ENCODE peak calls at places on chromosomes 16 and 17, in five cellular contexts. P is GM23338, S is MM.1S, Q is GM23248, U is PC-3. K is an unnamed sample. For H3F3A, the result is how much of the 10 kb centered on the place peaks cover.

GRCh38 chr17:41308918-41309359 is at the start of gene KRTAP16-1:
- DNase-seq in P (no peak), S (no peak), Q (no peak), U (no peak), K (no peak)

GRCh38 chr16:71933913-71934696 is 38.8 kb downstream of the IST1 start:
- DNase-seq in P (no peak), S (no peak), Q (peak), U (peak), K (peak)

GRCh38 chr17:30954046-30954805 is 16.6 kb upstream of the RNF135 start:
- DNase-seq in P (no peak), S (no peak), Q (no peak), U (no peak), K (no peak)

GRCh38 chr16:84535408-84535807 is 30.9 kb upstream of the MEAK7 start:
- DNase-seq in P (peak), S (no peak), Q (no peak), U (no peak), K (no peak)

GRCh38 chr17:19336938-19337711 is 25.4 kb downstream of the B9D1 start:
- DNase-seq in P (peak), S (no peak), Q (no peak), U (no peak), K (no peak)

GRCh38 chr17:3988297-3989120 is 24.3 kb upstream of the ATP2A3 start:
- DNase-seq in P (no peak), S (no peak), Q (no peak), U (no peak), K (no peak)

GRCh38 chr17:36578671-36579070 is 13.0 kb upstream of the DHRS11 start:
- DNase-seq in P (no peak), S (no peak), Q (peak), U (no peak), K (no peak)

GRCh38 chr16:68908000-68908313 is 64.6 kb downstream of the TANGO6 start:
- DNase-seq in P (no peak), S (no peak), Q (no peak), U (no peak), K (no peak)

GRCh38 chr16:54282923-54283734 is 3.5 kb downstream of the IRX3 start:
- DNase-seq in P (peak), S (no peak), Q (no peak), U (no peak), K (no peak)

GRCh38 chr17:12507046-12507445 is 158.6 kb upstream of the MYOCD start:
- DNase-seq in P (no peak), S (no peak), Q (no peak), U (no peak), K (no peak)

GRCh38 chr16:5003211-5003610 is 30.5 kb downstream of the NAGPA start:
- DNase-seq in P (no peak), S (no peak), Q (no peak), U (no peak), K (no peak)

GRCh38 chr16:49920397-49920796 is 64.5 kb upstream of the ZNF423 start:
- DNase-seq in P (no peak), S (no peak), Q (no peak), U (no peak), K (no peak)

GRCh38 chr16:68273896-68274295 is 9.6 kb downstream of the SLC7A6 start:
- DNase-seq in P (no peak), S (no peak), Q (no peak), U (no peak), K (no peak)

GRCh38 chr17:40035162-40035559 is 19.0 kb downstream of the MED24 start:
- DNase-seq in P (peak), S (no peak), Q (peak), U (no peak), K (no peak)

GRCh38 chr17:58413684-58414083 is 3.6 kb downstream of the RNF43 start:
- DNase-seq in P (no peak), S (no peak), Q (no peak), U (no peak), K (no peak)

GRCh38 chr16:15485175-15485574 is 50.8 kb downstream of the BMERB1 start:
- DNase-seq in P (no peak), S (no peak), Q (no peak), U (no peak), K (no peak)

GRCh38 chr17:73410586-73411329 is 99.0 kb upstream of the CDC42EP4 start:
- DNase-seq in P (no peak), S (no peak), Q (no peak), U (no peak), K (no peak)

GRCh38 chr17:14352139-14352538 is 51.3 kb downstream of the HS3ST3B1 start:
- DNase-seq in P (no peak), S (no peak), Q (no peak), U (no peak), K (no peak)

GRCh38 chr17:3602499-3602898 is 6.7 kb downstream of the TRPV1 start:
- DNase-seq in P (peak), S (peak), Q (peak), U (no peak), K (no peak)

GRCh38 chr17:82065638-82066303 is at the start of gene DUS1L:
- DNase-seq in P (peak), S (peak), Q (peak), U (peak), K (no peak)

GRCh38 chr16:46822270-46822669 is 8.7 kb downstream of the C16orf87 start:
- DNase-seq in P (no peak), S (peak), Q (peak), U (no peak), K (no peak)

GRCh38 chr17:45129940-45130639 is 2.2 kb downstream of the PLCD3 start:
- DNase-seq in P (no peak), S (no peak), Q (peak), U (peak), K (peak)

GRCh38 chr16:82651921-82652601 is 25.3 kb downstream of the CDH13 start:
- DNase-seq in P (no peak), S (peak), Q (no peak), U (no peak), K (no peak)

GRCh38 chr17:41140360-41141132 is at the start of gene KRTAP4-6:
- DNase-seq in P (no peak), S (no peak), Q (peak), U (peak), K (peak)

GRCh38 chr17:46009681-46010596 is 10.9 kb downstream of the STH start:
- DNase-seq in P (no peak), S (no peak), Q (no peak), U (no peak), K (no peak)

GRCh38 chr17:6041261-6041660 is 28.9 kb upstream of the WSCD1 start:
- DNase-seq in P (no peak), S (no peak), Q (no peak), U (no peak), K (no peak)

GRCh38 chr16:84228321-84228838 is 11.4 kb downstream of the KCNG4 start:
- DNase-seq in P (peak), S (no peak), Q (peak), U (peak), K (peak)

GRCh38 chr16:84610385-84610784 is 7.5 kb downstream of the COTL1 start:
- DNase-seq in P (no peak), S (no peak), Q (no peak), U (no peak), K (no peak)

GRCh38 chr16:4664538-4665418 is 28.6 kb upstream of the NUDT16L1 start:
- DNase-seq in P (no peak), S (peak), Q (no peak), U (no peak), K (peak)

GRCh38 chr17:58525239-58525638 is 10.8 kb upstream of the MTMR4 start:
- DNase-seq in P (peak), S (no peak), Q (peak), U (no peak), K (no peak)

GRCh38 chr17:37225458-37225857 is 150.3 kb upstream of the C17orf78 start:
- DNase-seq in P (peak), S (no peak), Q (no peak), U (no peak), K (no peak)

GRCh38 chr17:32673964-32674363 is 187.2 kb downstream of the CDK5R1 start:
- DNase-seq in P (no peak), S (no peak), Q (peak), U (no peak), K (no peak)

GRCh38 chr17:6591599-6592158 is 35.3 kb upstream of the PITPNM3 start:
- DNase-seq in P (no peak), S (no peak), Q (peak), U (peak), K (no peak)

GRCh38 chr17:65278050-65278819 is 141.1 kb downstream of the RGS9 start:
- DNase-seq in P (peak), S (no peak), Q (peak), U (peak), K (peak)

GRCh38 chr17:3626831-3627565 is 9.1 kb downstream of the SHPK start:
- DNase-seq in P (no peak), S (no peak), Q (peak), U (no peak), K (no peak)

GRCh38 chr17:72592967-72593325 is 472.1 kb downstream of the SOX9 start:
- DNase-seq in P (no peak), S (no peak), Q (no peak), U (no peak), K (no peak)

GRCh38 chr17:77935121-77935571 is 23.4 kb upstream of the TNRC6C start:
- DNase-seq in P (peak), S (no peak), Q (no peak), U (no peak), K (no peak)

GRCh38 chr17:59804910-59805381 is 87.8 kb downstream of the TUBD1 start:
- DNase-seq in P (no peak), S (no peak), Q (peak), U (no peak), K (no peak)

GRCh38 chr17:57243171-57243622 is 13.1 kb upstream of the MSI2 start:
- DNase-seq in P (peak), S (peak), Q (peak), U (peak), K (peak)
- H3F3A ChIP-seq in P (under half), S (under half), Q (under half), U (under half), K (under half)

GRCh38 chr16:88973415-88974050 is 3.5 kb downstream of the CBFA2T3 start:
- DNase-seq in P (no peak), S (no peak), Q (no peak), U (no peak), K (no peak)

GRCh38 chr16:88971371-88972097 is 5.5 kb downstream of the CBFA2T3 start:
- DNase-seq in P (no peak), S (no peak), Q (no peak), U (no peak), K (no peak)

GRCh38 chr16:88972349-88972748 is 4.7 kb downstream of the CBFA2T3 start:
- DNase-seq in P (no peak), S (no peak), Q (no peak), U (no peak), K (no peak)

GRCh38 chr16:88974080-88974479 is 2.9 kb downstream of the CBFA2T3 start:
- DNase-seq in P (no peak), S (no peak), Q (no peak), U (no peak), K (no peak)

DNA sequence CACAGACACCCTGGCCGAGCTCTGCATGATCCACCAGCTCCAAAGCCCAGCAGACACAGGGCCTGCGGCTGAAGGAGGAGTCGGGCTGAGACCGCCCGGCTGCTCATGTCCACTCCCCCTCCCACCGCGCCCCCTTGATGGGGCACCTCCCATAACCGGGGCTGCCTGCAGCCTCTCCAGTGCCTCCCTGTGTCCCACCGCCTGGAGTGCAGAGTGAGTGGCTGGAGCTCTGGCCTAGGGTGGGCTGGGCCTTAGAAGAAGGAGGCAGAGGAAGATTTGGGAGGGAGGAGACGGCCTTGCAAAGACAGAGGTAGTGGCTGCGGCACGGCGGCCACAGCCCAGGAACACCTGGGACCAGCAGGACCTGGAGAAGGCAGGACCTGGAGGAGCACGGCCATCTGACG is 4.0 kb downstream of the CBFA2T3 start:
- DNase-seq in P (no peak), S (no peak), Q (no peak), U (no peak), K (no peak)
- H3K4me2 ChIP-seq in P (no peak), S (no peak), Q (no peak), U (no peak), K (no peak)

GRCh38 chr16:35197656-35198055 is 1738.2 kb downstream of the TP53TG3F start:
- DNase-seq in P (no peak), S (no peak), Q (no peak), U (no peak), K (no peak)

GRCh38 chr16:35196313-35196712 is 1736.9 kb downstream of the TP53TG3F start:
- DNase-seq in P (no peak), S (no peak), Q (no peak), U (no peak), K (no peak)

GRCh38 chr16:35200662-35201061 is 1741.2 kb downstream of the TP53TG3F start:
- DNase-seq in P (no peak), S (no peak), Q (no peak), U (no peak), K (no peak)

GRCh38 chr16:35201151-35201550 is 1741.7 kb downstream of the TP53TG3F start:
- DNase-seq in P (no peak), S (no peak), Q (no peak), U (no peak), K (no peak)

GRCh38 chr16:35198223-35199199 is 1739.1 kb downstream of the TP53TG3F start:
- DNase-seq in P (no peak), S (no peak), Q (no peak), U (no peak), K (no peak)
- TF ChIP-seq EZH2 in P (no peak), S (no peak), Q (no peak), U (no peak), K (no peak)

GRCh38 chr16:2775765-2776499 is 1.1 kb downstream of the ELOB start:
- DNase-seq in P (no peak), S (no peak), Q (peak), U (no peak), K (no peak)
- H3F3A ChIP-seq in P (under half), S (under half), Q (under half), U (under half), K (half or more)

GRCh38 chr17:1730345-1731193 is 6.1 kb downstream of the WDR81 start:
- DNase-seq in P (no peak), S (no peak), Q (peak), U (no peak), K (no peak)
- H3K4me2 ChIP-seq in P (no peak), S (no peak), Q (peak), U (no peak), K (no peak)

DNA sequence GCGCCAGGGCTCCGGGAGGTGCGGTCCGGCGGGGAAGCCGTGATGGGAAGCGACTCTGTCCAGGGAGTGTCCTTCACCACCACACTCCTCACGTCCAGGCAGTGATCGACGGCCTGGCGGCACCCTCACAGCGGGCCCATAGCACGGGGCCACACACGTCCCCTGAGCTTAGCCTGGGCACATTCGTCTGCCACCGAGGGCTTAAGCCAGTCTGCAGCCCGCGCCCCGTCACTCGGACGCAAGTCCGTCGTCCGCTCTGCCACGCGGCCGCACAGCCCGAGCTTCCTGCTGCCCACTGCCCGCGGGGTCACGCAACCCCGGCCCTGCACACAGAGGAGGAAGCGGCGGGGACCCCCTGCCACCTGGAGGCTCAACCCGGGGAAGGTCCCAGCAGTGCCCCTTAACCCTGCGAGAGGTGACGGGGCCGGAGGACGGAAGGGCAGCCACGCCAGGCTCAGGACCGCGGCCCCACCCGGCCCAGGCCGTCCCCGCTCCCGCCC is 3.0 kb upstream of the TBX2 start:
- DNase-seq in P (no peak), S (no peak), Q (peak), U (no peak), K (no peak)
- TF ChIP-seq EZH2 in P (peak), S (no peak), Q (no peak), U (no peak), K (no peak)

GRCh38 chr16:2468725-2469398 is 2.2 kb upstream of the NTN3 start:
- DNase-seq in P (peak), S (no peak), Q (no peak), U (no peak), K (no peak)
- H3F3A ChIP-seq in P (under half), S (under half), Q (under half), U (under half), K (under half)

GRCh38 chr16:30528799-30529457 is 2.6 kb upstream of the ZNF768 start:
- DNase-seq in P (no peak), S (no peak), Q (no peak), U (no peak), K (no peak)
- H3K4me2 ChIP-seq in P (no peak), S (peak), Q (no peak), U (no peak), K (peak)

K was measured in PC-9.